ENCODE peak calls at places on chromosomes 12 and 14, in six cellular contexts. Y, W, N, Q, O and I are unnamed samples.
A peak's percentile ranks its signal among the peaks of the same experiment; 100 is the strongest.

GRCh38 chr14:103260629-103261124 is 73.4 kb upstream of the EIF5 start:
- DNase-seq in O (no peak), Y (peak; percentile 74), Q (no peak), N (peak; percentile 33), W (peak; percentile 51), I (no peak)

GRCh38 chr14:103880334-103880985 is 33.1 kb upstream of the PPP1R13B start:
- DNase-seq in Q (no peak), N (peak; percentile 64), Y (peak; percentile 92), W (no peak), O (no peak), I (no peak)

GRCh38 chr12:26798013-26798412 is 35.0 kb downstream of the ITPR2 start:
- DNase-seq in O (peak; percentile 38), Y (no peak), Q (no peak), N (peak; percentile 75), W (no peak), I (no peak)

GRCh38 chr14:54629183-54629582 is 62.3 kb downstream of the SAMD4A start:
- DNase-seq in Y (no peak), W (no peak), O (no peak), N (no peak), Q (no peak), I (no peak)

GRCh38 chr12:47988073-47989022 is 15.9 kb downstream of the COL2A1 start:
- DNase-seq in O (no peak), N (peak; percentile 42), W (no peak), Q (no peak), Y (peak; percentile 46), I (no peak)

GRCh38 chr12:116604883-116605641 is 45.9 kb downstream of the MAP1LC3B2 start:
- DNase-seq in Y (no peak), Q (no peak), O (no peak), W (no peak), N (peak; percentile 23), I (no peak)

GRCh38 chr14:96091149-96091693 is 52.1 kb downstream of the C14orf132 start:
- DNase-seq in Q (no peak), Y (no peak), N (no peak), O (no peak), W (no peak), I (peak; percentile 71)

GRCh38 chr14:79659995-79660975 is 551.0 kb downstream of the DIO2 start:
- DNase-seq in W (no peak), O (no peak), Y (no peak), N (no peak), Q (no peak), I (no peak)

GRCh38 chr14:89767861-89768268 is 186.7 kb downstream of the EFCAB11 start:
- DNase-seq in N (peak; percentile 48), W (peak; percentile 38), O (peak; percentile 43), Y (no peak), Q (no peak), I (no peak)

GRCh38 chr12:25594376-25594775 is 41.3 kb upstream of the LMNTD1 start:
- DNase-seq in O (no peak), N (no peak), Q (no peak), W (no peak), Y (no peak), I (no peak)

GRCh38 chr12:78540621-78541336 is 323.8 kb upstream of the SYT1 start:
- DNase-seq in Q (no peak), Y (no peak), O (no peak), N (no peak), W (no peak), I (no peak)

GRCh38 chr12:49647827-49648721 is 24.7 kb downstream of the PRPF40B start:
- DNase-seq in Q (no peak), N (no peak), O (no peak), W (no peak), Y (no peak), I (no peak)

GRCh38 chr12:114339626-114340025 is 66.3 kb downstream of the TBX5 start:
- DNase-seq in Q (no peak), W (no peak), O (no peak), N (peak; percentile 74), Y (no peak), I (no peak)

GRCh38 chr14:101828038-101828437 is 66.5 kb downstream of the PPP2R5C start:
- DNase-seq in Q (no peak), W (no peak), Y (no peak), N (no peak), O (no peak), I (no peak)

GRCh38 chr12:89309452-89309802 is 42.9 kb downstream of the DUSP6 start:
- DNase-seq in Y (no peak), O (no peak), W (no peak), N (no peak), Q (no peak), I (no peak)

GRCh38 chr12:82817368-82817767 is 130.7 kb downstream of the TMTC2 start:
- DNase-seq in N (peak; percentile 8), W (no peak), Q (no peak), O (no peak), Y (no peak), I (no peak)

GRCh38 chr14:56005580-56006053 is 112.6 kb upstream of the PELI2 start:
- DNase-seq in O (no peak), Q (no peak), Y (no peak), W (no peak), N (peak; percentile 72), I (no peak)

GRCh38 chr12:75893758-75894157 is 137.8 kb downstream of the PHLDA1 start:
- DNase-seq in W (no peak), Q (no peak), Y (no peak), N (no peak), O (no peak), I (no peak)

GRCh38 chr14:36951380-36951911 is 221.0 kb downstream of the SLC25A21 start:
- DNase-seq in Q (no peak), N (no peak), Y (no peak), O (no peak), W (no peak), I (no peak)

GRCh38 chr12:48973531-48973930 is 2.0 kb upstream of the WNT10B start:
- DNase-seq in Q (no peak), O (no peak), Y (peak; percentile 82), N (no peak), W (no peak), I (peak; percentile 19)

GRCh38 chr12:65529771-65530435 is 251.4 kb downstream of the MSRB3 start:
- DNase-seq in Q (no peak), W (no peak), N (no peak), Y (no peak), O (no peak), I (no peak)

GRCh38 chr12:28878629-28879028 is 270.4 kb upstream of the FAR2 start:
- DNase-seq in Y (no peak), N (no peak), O (no peak), W (no peak), Q (no peak), I (no peak)

GRCh38 chr12:96015672-96016071 is 19.5 kb upstream of the HAL start:
- DNase-seq in O (no peak), W (peak; percentile 62), N (peak; percentile 20), Q (no peak), Y (no peak), I (no peak)

GRCh38 chr12:106941481-106942156 is 14.1 kb upstream of the TMEM263 start:
- DNase-seq in N (no peak), Y (no peak), W (no peak), O (no peak), Q (no peak), I (no peak)

GRCh38 chr14:38290601-38291190 is 34.8 kb upstream of the CLEC14A start:
- DNase-seq in W (no peak), Q (no peak), O (no peak), Y (no peak), N (peak; percentile 96), I (no peak)

GRCh38 chr12:54452628-54453027 is 20.8 kb downstream of the GTSF1 start:
- DNase-seq in W (no peak), O (no peak), Q (no peak), N (no peak), Y (no peak), I (no peak)

GRCh38 chr12:13203028-13203922 is 6.7 kb downstream of the EMP1 start:
- DNase-seq in O (peak; percentile 29), N (no peak), Y (peak; percentile 82), W (peak; percentile 55), Q (no peak), I (no peak)

GRCh38 chr12:71645268-71645667 is 18.4 kb downstream of the ZFC3H1 start:
- DNase-seq in Q (no peak), Y (no peak), W (no peak), O (no peak), N (no peak), I (no peak)

GRCh38 chr14:75711134-75711795 is 50.2 kb downstream of the TTLL5 start:
- DNase-seq in Q (peak; percentile 13), Y (no peak), W (peak; percentile 51), N (peak; percentile 67), O (peak; percentile 28), I (no peak)

DNA sequence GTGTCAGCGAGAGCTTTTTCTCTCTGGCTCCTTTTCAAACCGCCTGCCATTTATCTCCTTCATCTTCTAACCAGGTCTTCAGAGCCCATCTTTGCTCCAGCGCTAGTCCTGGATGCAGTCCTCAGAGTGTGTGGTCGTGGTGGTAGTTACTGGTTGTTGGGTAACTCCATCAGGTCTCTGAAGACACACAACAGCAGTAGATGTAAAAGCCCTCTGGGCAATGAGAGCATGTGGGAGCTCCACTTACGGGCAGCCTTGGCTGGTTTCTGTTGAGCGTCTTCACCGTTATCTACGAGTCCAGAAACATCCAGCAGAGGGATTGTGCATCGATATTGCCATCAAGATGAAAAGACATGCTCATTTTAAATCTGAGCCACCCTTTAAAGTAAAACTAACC is 61.2 kb downstream of the FBXL14 start:
- DNase-seq in O (peak; percentile 61), Q (no peak), W (no peak), Y (no peak), N (peak; percentile 38), I (no peak)
- TF ChIP-seq CTCF in O (no peak), Q (peak; percentile 19), W (no peak), Y (no peak), N (no peak), I (no peak)

GRCh38 chr12:93895096-93895460 is 217.9 kb downstream of the CRADD start:
- DNase-seq in Q (no peak), N (no peak), W (no peak), O (no peak), Y (no peak), I (no peak)
- TF ChIP-seq CTCF in Q (no peak), N (peak; percentile 26), W (no peak), O (no peak), Y (no peak), I (no peak)

DNA sequence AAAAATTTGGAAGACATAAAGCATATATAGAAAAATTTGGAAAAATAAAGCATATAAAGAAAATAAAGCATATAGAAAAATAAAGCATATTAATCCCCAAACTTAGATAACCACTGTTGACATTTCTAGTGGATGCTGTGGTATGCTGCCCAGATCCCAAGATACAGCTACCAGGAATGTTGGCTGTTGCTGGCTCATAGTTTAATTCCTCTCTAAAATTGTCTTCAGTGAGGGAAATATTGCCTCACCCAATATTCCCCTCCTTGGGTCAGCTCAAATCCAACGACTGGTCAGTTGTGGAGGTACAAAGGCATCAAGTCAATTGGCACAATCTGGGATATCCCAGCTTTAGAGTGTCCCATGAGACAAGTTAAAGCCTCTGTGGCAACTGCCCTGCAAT is 10.1 kb upstream of the KICS2 start:
- DNase-seq in N (no peak), Y (no peak), W (no peak), O (no peak), Q (no peak), I (no peak)
- TF ChIP-seq CTCF in N (no peak), Y (no peak), W (no peak), O (no peak), Q (no peak), I (no peak)

DNA sequence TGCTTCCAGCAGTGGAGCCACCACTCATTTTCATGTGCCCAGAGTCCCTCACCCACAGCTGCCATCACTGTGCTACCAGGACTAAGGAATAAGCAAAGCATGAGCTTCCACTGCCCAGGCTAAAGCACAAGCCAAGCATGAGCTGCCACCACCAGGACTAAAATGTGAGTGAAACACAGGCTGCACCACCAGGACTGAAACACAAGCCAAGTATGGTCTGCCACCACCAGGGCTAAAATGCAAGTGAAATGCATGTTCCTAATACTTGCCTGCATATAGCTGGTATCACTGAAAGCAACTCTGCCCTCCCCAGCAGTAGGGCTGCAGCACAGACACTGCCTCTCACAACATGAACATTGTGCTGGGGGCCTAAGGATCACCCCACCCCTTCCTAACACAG is 30.0 kb downstream of the CEP83 start:
- DNase-seq in N (no peak), O (no peak), Q (no peak), W (no peak), Y (no peak), I (no peak)
- TF ChIP-seq CTCF in N (no peak), O (no peak), Q (no peak), W (no peak), Y (no peak), I (no peak)